ENCODE peak calls at places on chromosomes 7 and 10, in eight cellular contexts. P is tibial nerve; W is DMS79; D is bronchial epithelial cell; J is ACHN; E is stimulated activated CD8-positive, alpha-beta memory T cell treated with anti-CD3 and anti-CD28 coated beads, Interleukin-15, amount 100 ng/mL, for 48 hours; I is AG08396; Y is NCI-H2029. X is an unnamed sample.

GRCh38 chr10:25748509-25748908 is 185.5 kb upstream of the MYO3A start:
- DNase-seq in P (no peak), W (no peak), D (no peak), J (no peak), E (no peak), I (no peak), Y (no peak), X (no peak)

GRCh38 chr10:116168329-116168728 is 104.7 kb downstream of the GFRA1 start:
- DNase-seq in P (no peak), W (no peak), D (no peak), J (no peak), E (no peak), I (no peak), Y (no peak), X (no peak)

GRCh38 chr7:24894670-24895221 is 85.2 kb downstream of the OSBPL3 start:
- DNase-seq in P (no peak), W (no peak), D (no peak), J (peak; percentile 35), E (no peak), I (no peak), Y (no peak), X (no peak)

GRCh38 chr7:2542924-2543871 is 12.1 kb downstream of the BRAT1 start:
- DNase-seq in P (no peak), W (no peak), D (no peak), J (no peak), E (no peak), I (no peak), Y (no peak), X (no peak)

GRCh38 chr10:983951-984705 is 4.1 kb upstream of the GTPBP4 start:
- DNase-seq in P (no peak), W (no peak), D (peak; percentile 22), J (no peak), E (no peak), I (no peak), Y (no peak), X (no peak)

GRCh38 chr7:158586499-158587191 is 978 bp downstream of the PTPRN2 start:
- DNase-seq in P (no peak), W (no peak), D (no peak), J (no peak), E (no peak), I (no peak), Y (no peak), X (no peak)

GRCh38 chr7:140435252-140435895 is 31.5 kb downstream of the RAB19 start:
- DNase-seq in P (no peak), W (no peak), D (no peak), J (no peak), E (no peak), I (peak; percentile 57), Y (no peak), X (no peak)

GRCh38 chr7:47693161-47693740 is 111.3 kb upstream of the TNS3 start:
- DNase-seq in P (no peak), W (no peak), D (peak; percentile 72), J (no peak), E (no peak), I (peak; percentile 41), Y (no peak), X (no peak)

GRCh38 chr10:3738855-3739350 is 46.1 kb downstream of the KLF6 start:
- DNase-seq in P (no peak), W (no peak), D (peak; percentile 79), J (no peak), E (no peak), I (no peak), Y (no peak), X (no peak)

GRCh38 chr7:159116581-159117339 is 27.9 kb downstream of the VIPR2 start:
- DNase-seq in P (no peak), W (no peak), D (no peak), J (no peak), E (no peak), I (no peak), Y (no peak), X (no peak)

GRCh38 chr10:72784551-72785421 is 92.8 kb downstream of the MCU start:
- DNase-seq in P (no peak), W (no peak), D (peak; percentile 82), J (peak; percentile 38), E (no peak), I (peak; percentile 66), Y (no peak), X (peak; percentile 17)

GRCh38 chr7:40544932-40545331 is 410.1 kb downstream of the SUGCT start:
- DNase-seq in P (no peak), W (no peak), D (no peak), J (no peak), E (no peak), I (no peak), Y (no peak), X (no peak)

GRCh38 chr10:114577133-114577532 is 80.9 kb downstream of the ABLIM1 start:
- DNase-seq in P (no peak), W (no peak), D (peak; percentile 80), J (peak; percentile 50), E (no peak), I (peak; percentile 67), Y (no peak), X (no peak)

GRCh38 chr7:18276380-18276779 is 219.2 kb upstream of the HDAC9 start:
- DNase-seq in P (no peak), W (peak; percentile 10), D (peak; percentile 5), J (no peak), E (no peak), I (no peak), Y (no peak), X (peak; percentile 15)

GRCh38 chr7:5477723-5478531 is 54.3 kb upstream of the TNRC18 start:
- DNase-seq in P (no peak), W (peak; percentile 83), D (no peak), J (peak; percentile 61), E (no peak), I (peak; percentile 48), Y (no peak), X (no peak)

GRCh38 chr10:91681361-91682276 is 48.7 kb upstream of the PPP1R3C start:
- DNase-seq in P (no peak), W (no peak), D (peak; percentile 39), J (no peak), E (no peak), I (no peak), Y (no peak), X (peak; percentile 47)

GRCh38 chr10:102675887-102676616 is 31.8 kb downstream of the TRIM8 start:
- DNase-seq in P (no peak), W (no peak), D (peak; percentile 73), J (peak; percentile 91), E (no peak), I (peak; percentile 73), Y (no peak), X (peak; percentile 44)

GRCh38 chr10:119522747-119523426 is 19.6 kb downstream of the RGS10 start:
- DNase-seq in P (no peak), W (no peak), D (peak; percentile 56), J (no peak), E (no peak), I (no peak), Y (no peak), X (no peak)

GRCh38 chr7:154684651-154685563 is 318.0 kb downstream of the PAXIP1 start:
- DNase-seq in P (no peak), W (no peak), D (no peak), J (no peak), E (no peak), I (no peak), Y (no peak), X (no peak)

GRCh38 chr10:78384021-78384420 is 350.4 kb downstream of the RPS24 start:
- DNase-seq in P (no peak), W (no peak), D (no peak), J (no peak), E (no peak), I (no peak), Y (no peak), X (no peak)

GRCh38 chr7:19107392-19108147 is 9.9 kb downstream of the TWIST1 start:
- DNase-seq in P (no peak), W (no peak), D (peak; percentile 13), J (no peak), E (no peak), I (peak; percentile 33), Y (no peak), X (no peak)

GRCh38 chr7:97004931-97005763 is at the start of gene DLX6:
- DNase-seq in P (no peak), W (peak; percentile 82), D (no peak), J (no peak), E (peak; percentile 28), I (peak; percentile 82), Y (peak; percentile 93), X (peak; percentile 96)

GRCh38 chr7:23105086-23105643 is 420 bp upstream of the KLHL7 start:
- DNase-seq in P (no peak), W (no peak), D (no peak), J (peak; percentile 24), E (no peak), I (no peak), Y (no peak), X (peak; percentile 13)

GRCh38 chr10:316390-316789 is 181.1 kb downstream of the ZMYND11 start:
- DNase-seq in P (no peak), W (no peak), D (no peak), J (no peak), E (no peak), I (no peak), Y (no peak), X (no peak)

GRCh38 chr7:106143711-106144347 is 31.7 kb upstream of the SYPL1 start:
- DNase-seq in P (no peak), W (no peak), D (no peak), J (no peak), E (no peak), I (no peak), Y (no peak), X (no peak)

GRCh38 chr10:122422266-122422980 is 32.0 kb upstream of the ARMS2 start:
- DNase-seq in P (no peak), W (no peak), D (no peak), J (no peak), E (no peak), I (no peak), Y (no peak), X (no peak)

GRCh38 chr7:51569176-51569575 is 252.6 kb upstream of the COBL start:
- DNase-seq in P (no peak), W (no peak), D (no peak), J (no peak), E (no peak), I (no peak), Y (no peak), X (no peak)

GRCh38 chr7:132494474-132494873 is 81.8 kb downstream of the PLXNA4 start:
- DNase-seq in P (no peak), W (no peak), D (no peak), J (no peak), E (no peak), I (no peak), Y (no peak), X (no peak)

GRCh38 chr10:79249156-79250121 is 97.8 kb upstream of the PPIF start:
- DNase-seq in P (no peak), W (no peak), D (no peak), J (no peak), E (no peak), I (no peak), Y (no peak), X (no peak)

GRCh38 chr7:388023-388355 is 98.0 kb downstream of the FOXL3 start:
- DNase-seq in P (no peak), W (no peak), D (no peak), J (no peak), E (no peak), I (no peak), Y (no peak), X (no peak)

GRCh38 chr7:151394076-151395035 is 15.5 kb downstream of the WDR86 start:
- DNase-seq in P (no peak), W (no peak), D (no peak), J (no peak), E (no peak), I (no peak), Y (no peak), X (no peak)

GRCh38 chr7:91852263-91852741 is 28.2 kb downstream of the MTERF1 start:
- DNase-seq in P (no peak), W (no peak), D (peak; percentile 92), J (peak; percentile 44), E (no peak), I (no peak), Y (no peak), X (peak; percentile 16)

GRCh38 chr10:126242352-126243260 is 145.7 kb downstream of the ADAM12 start:
- DNase-seq in P (no peak), W (no peak), D (peak; percentile 81), J (no peak), E (no peak), I (peak; percentile 78), Y (peak; percentile 47), X (no peak)

GRCh38 chr7:117068511-117069155 is 115.3 kb downstream of the ST7 start:
- DNase-seq in P (no peak), W (peak; percentile 98), D (no peak), J (peak; percentile 19), E (no peak), I (no peak), Y (peak; percentile 90), X (peak; percentile 13)